ENCODE peak calls at places on chromosomes 5 and 9, in six cellular contexts. One of them, this sample, is unnamed.

GRCh38 chr9:101486693-101487442 is 46.8 kb upstream of the RNF20 start:
- DNase-seq in cardiac muscle cell: peak; percentile 64
- DNase-seq in lung: peak; percentile 34
- DNase-seq in IMR-90: peak; percentile 54
- DNase-seq in GM12878: no peak
- DNase-seq in mesenchymal stem cell: peak; percentile 72
- DNase-seq in this sample: no peak

GRCh38 chr5:71528206-71528605 is 58.9 kb upstream of the MCCC2 start:
- DNase-seq in lung: no peak
- DNase-seq in cardiac muscle cell: no peak
- DNase-seq in IMR-90: peak; percentile 46
- DNase-seq in GM12878: no peak
- DNase-seq in mesenchymal stem cell: peak; percentile 12
- DNase-seq in this sample: no peak

GRCh38 chr9:105146677-105147076 is 97.8 kb upstream of the SLC44A1 start:
- DNase-seq in mesenchymal stem cell: peak; percentile 28
- DNase-seq in GM12878: no peak
- DNase-seq in IMR-90: no peak
- DNase-seq in lung: no peak
- DNase-seq in cardiac muscle cell: no peak
- DNase-seq in this sample: no peak

GRCh38 chr5:151675225-151675955 is 11.3 kb downstream of the SPARC start:
- DNase-seq in lung: no peak
- DNase-seq in mesenchymal stem cell: peak; percentile 73
- DNase-seq in GM12878: no peak
- DNase-seq in IMR-90: peak; percentile 75
- DNase-seq in cardiac muscle cell: no peak
- DNase-seq in this sample: no peak

GRCh38 chr9:79264511-79265448 is 307.0 kb upstream of the TLE4 start:
- DNase-seq in GM12878: no peak
- DNase-seq in cardiac muscle cell: no peak
- DNase-seq in mesenchymal stem cell: peak; percentile 15
- DNase-seq in IMR-90: no peak
- DNase-seq in lung: no peak
- DNase-seq in this sample: no peak

GRCh38 chr9:132546148-132547051 is 36.0 kb upstream of the BARHL1 start:
- DNase-seq in mesenchymal stem cell: peak; percentile 49
- DNase-seq in IMR-90: no peak
- DNase-seq in GM12878: no peak
- DNase-seq in lung: no peak
- DNase-seq in cardiac muscle cell: peak; percentile 71
- DNase-seq in this sample: no peak

GRCh38 chr9:90964101-90965020 is 162.7 kb downstream of the SYK start:
- DNase-seq in lung: peak; percentile 72
- DNase-seq in GM12878: no peak
- DNase-seq in cardiac muscle cell: no peak
- DNase-seq in IMR-90: no peak
- DNase-seq in mesenchymal stem cell: peak; percentile 54
- DNase-seq in this sample: no peak

GRCh38 chr5:113345261-113345940 is 89.4 kb downstream of the TSSK1B start:
- DNase-seq in GM12878: no peak
- DNase-seq in mesenchymal stem cell: peak; percentile 20
- DNase-seq in lung: no peak
- DNase-seq in cardiac muscle cell: no peak
- DNase-seq in IMR-90: peak; percentile 83
- DNase-seq in this sample: no peak

GRCh38 chr9:132673355-132673754 is 3.1 kb downstream of the GTF3C4 start:
- DNase-seq in IMR-90: peak; percentile 43
- DNase-seq in mesenchymal stem cell: peak; percentile 53
- DNase-seq in GM12878: no peak
- DNase-seq in lung: no peak
- DNase-seq in cardiac muscle cell: peak; percentile 8
- DNase-seq in this sample: no peak

GRCh38 chr5:124790261-124790894 is 43.9 kb upstream of the ZNF608 start:
- DNase-seq in GM12878: no peak
- DNase-seq in IMR-90: peak; percentile 55
- DNase-seq in lung: no peak
- DNase-seq in cardiac muscle cell: no peak
- DNase-seq in mesenchymal stem cell: peak; percentile 33
- DNase-seq in this sample: no peak

GRCh38 chr5:33310471-33310870 is 130.3 kb upstream of the TARS1 start:
- DNase-seq in cardiac muscle cell: no peak
- DNase-seq in lung: no peak
- DNase-seq in GM12878: no peak
- DNase-seq in mesenchymal stem cell: peak; percentile 34
- DNase-seq in IMR-90: peak; percentile 95
- DNase-seq in this sample: no peak

GRCh38 chr9:35499029-35499700 is 9.3 kb downstream of the RUSC2 start:
- DNase-seq in mesenchymal stem cell: no peak
- DNase-seq in cardiac muscle cell: no peak
- DNase-seq in GM12878: no peak
- DNase-seq in IMR-90: no peak
- DNase-seq in lung: no peak
- DNase-seq in this sample: no peak

GRCh38 chr9:35771079-35771441 is 17.0 kb upstream of the MSMP start:
- DNase-seq in GM12878: no peak
- DNase-seq in cardiac muscle cell: no peak
- DNase-seq in IMR-90: no peak
- DNase-seq in lung: no peak
- DNase-seq in mesenchymal stem cell: no peak
- DNase-seq in this sample: no peak

GRCh38 chr5:132204736-132205135 is 22.9 kb downstream of the P4HA2 start:
- DNase-seq in mesenchymal stem cell: no peak
- DNase-seq in GM12878: no peak
- DNase-seq in lung: no peak
- DNase-seq in cardiac muscle cell: no peak
- DNase-seq in IMR-90: no peak
- DNase-seq in this sample: no peak

GRCh38 chr5:174727794-174728662 is 3.6 kb downstream of the MSX2 start:
- DNase-seq in mesenchymal stem cell: no peak
- DNase-seq in IMR-90: no peak
- DNase-seq in GM12878: no peak
- DNase-seq in cardiac muscle cell: no peak
- DNase-seq in lung: no peak
- DNase-seq in this sample: no peak

GRCh38 chr9:86732514-86732913 is 214.8 kb downstream of the GAS1 start:
- DNase-seq in GM12878: no peak
- DNase-seq in cardiac muscle cell: no peak
- DNase-seq in lung: no peak
- DNase-seq in mesenchymal stem cell: no peak
- DNase-seq in IMR-90: peak; percentile 92
- DNase-seq in this sample: no peak

GRCh38 chr9:89996106-89996505 is 391.3 kb downstream of the GADD45G start:
- DNase-seq in mesenchymal stem cell: no peak
- DNase-seq in IMR-90: no peak
- DNase-seq in cardiac muscle cell: no peak
- DNase-seq in lung: no peak
- DNase-seq in GM12878: no peak
- DNase-seq in this sample: no peak

GRCh38 chr5:127228540-127229184 is 61.9 kb upstream of the MEGF10 start:
- DNase-seq in cardiac muscle cell: peak; percentile 10
- DNase-seq in GM12878: no peak
- DNase-seq in lung: no peak
- DNase-seq in mesenchymal stem cell: peak; percentile 24
- DNase-seq in IMR-90: no peak
- DNase-seq in this sample: no peak

GRCh38 chr5:24742334-24742733 is 97.6 kb upstream of the CDH10 start:
- DNase-seq in cardiac muscle cell: no peak
- DNase-seq in IMR-90: no peak
- DNase-seq in GM12878: no peak
- DNase-seq in lung: no peak
- DNase-seq in mesenchymal stem cell: peak; percentile 21
- DNase-seq in this sample: no peak

DNA sequence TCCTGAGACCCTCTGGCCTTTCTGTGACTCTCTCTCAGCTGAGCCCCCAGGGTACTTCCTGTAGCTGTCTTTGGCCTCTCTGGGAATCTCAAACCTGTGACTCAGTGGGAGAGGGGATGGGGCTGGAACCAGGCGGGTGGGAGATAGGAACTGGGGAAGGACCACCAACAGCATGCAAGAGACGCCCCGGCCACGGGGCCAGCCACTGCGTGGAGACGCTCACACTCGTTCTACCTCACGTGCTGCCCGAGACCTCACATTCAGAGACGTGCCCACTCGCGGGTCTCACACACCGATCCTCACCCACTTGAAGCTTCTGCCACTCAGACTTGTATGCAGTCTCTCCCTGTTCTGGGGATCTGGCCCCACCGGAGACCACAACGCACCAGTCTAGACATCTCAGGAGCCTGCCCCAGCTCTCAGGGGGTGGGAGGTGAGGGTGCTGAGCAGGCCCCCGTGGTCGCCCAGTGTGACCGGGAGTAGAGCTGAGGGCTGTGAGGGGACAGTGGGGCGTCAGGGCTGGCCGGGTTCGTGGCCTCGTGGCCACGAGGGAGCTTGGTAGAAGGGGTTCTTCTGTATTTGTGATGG is 13.8 kb downstream of the GPRIN1 start:
- DNase-seq in IMR-90: no peak
- DNase-seq in mesenchymal stem cell: no peak
- DNase-seq in GM12878: no peak
- DNase-seq in lung: no peak
- DNase-seq in cardiac muscle cell: no peak
- DNase-seq in this sample: no peak
- H3K4me3 ChIP-seq in IMR-90: no peak overlapping the region
- H3K4me3 ChIP-seq in mesenchymal stem cell: no peak overlapping the region
- H3K4me3 ChIP-seq in GM12878: no peak overlapping the region
- H3K4me3 ChIP-seq in lung: no peak overlapping the region
- H3K4me3 ChIP-seq in cardiac muscle cell: no peak overlapping the region
- H3K4me3 ChIP-seq in this sample: peak overlapping the region; percentile 37

DNA sequence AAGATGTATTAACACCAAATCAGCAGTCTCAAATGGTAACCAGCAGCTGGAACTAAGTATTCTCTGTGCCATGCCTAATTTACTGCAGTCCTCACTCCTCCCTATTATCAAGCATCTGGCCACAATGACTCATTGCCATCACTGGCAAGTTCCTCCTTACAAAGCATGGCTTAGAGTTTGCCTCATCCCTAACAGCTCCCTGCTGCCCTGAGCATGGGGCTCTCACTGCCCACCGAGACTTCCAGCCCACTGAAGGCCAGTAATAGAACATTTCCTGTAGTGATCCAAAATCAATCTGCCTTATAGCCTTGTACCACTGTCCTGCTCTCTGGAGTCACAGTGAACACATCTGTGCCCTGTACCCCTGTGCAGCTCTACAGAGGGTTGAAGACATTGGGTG is 211.9 kb upstream of the TRIM32 start:
- DNase-seq in lung: no peak
- DNase-seq in GM12878: no peak
- DNase-seq in cardiac muscle cell: no peak
- DNase-seq in IMR-90: peak; percentile 55
- DNase-seq in mesenchymal stem cell: peak; percentile 25
- DNase-seq in this sample: no peak
- H3K27ac ChIP-seq in lung: no peak overlapping the region
- H3K27ac ChIP-seq in GM12878: no peak overlapping the region
- H3K27ac ChIP-seq in cardiac muscle cell: no peak overlapping the region
- H3K27ac ChIP-seq in IMR-90: no peak overlapping the region
- H3K27ac ChIP-seq in mesenchymal stem cell: no peak overlapping the region
- H3K27ac ChIP-seq in this sample: no peak overlapping the region

GRCh38 chr5:178143246-178143645 is 10.4 kb downstream of the NHP2 start:
- DNase-seq in IMR-90: no peak
- DNase-seq in GM12878: no peak
- DNase-seq in mesenchymal stem cell: no peak
- DNase-seq in cardiac muscle cell: no peak
- DNase-seq in lung: no peak
- DNase-seq in this sample: no peak
- H3K36me3 ChIP-seq in IMR-90: peaks cover 40% of the 10 kb centered on the region
- H3K36me3 ChIP-seq in GM12878: peaks cover 39% of the 10 kb centered on the region
- H3K36me3 ChIP-seq in mesenchymal stem cell: peaks cover 70% of the 10 kb centered on the region
- H3K36me3 ChIP-seq in cardiac muscle cell: peaks cover 35% of the 10 kb centered on the region
- H3K36me3 ChIP-seq in lung: peaks cover 46% of the 10 kb centered on the region
- H3K36me3 ChIP-seq in this sample: peaks cover 26% of the 10 kb centered on the region

GRCh38 chr9:127558581-127559246 is 53.4 kb upstream of the STXBP1 start:
- DNase-seq in cardiac muscle cell: peak; percentile 55
- DNase-seq in IMR-90: no peak
- DNase-seq in GM12878: no peak
- DNase-seq in mesenchymal stem cell: peak; percentile 62
- DNase-seq in lung: no peak
- DNase-seq in this sample: no peak
- H3K4me3 ChIP-seq in cardiac muscle cell: no peak overlapping the region
- H3K4me3 ChIP-seq in IMR-90: no peak overlapping the region
- H3K4me3 ChIP-seq in GM12878: no peak overlapping the region
- H3K4me3 ChIP-seq in mesenchymal stem cell: no peak overlapping the region
- H3K4me3 ChIP-seq in lung: no peak overlapping the region
- H3K4me3 ChIP-seq in this sample: no peak overlapping the region

GRCh38 chr5:100901851-100902341 is 1.2 kb downstream of the ST8SIA4 start:
- DNase-seq in GM12878: no peak
- DNase-seq in mesenchymal stem cell: no peak
- DNase-seq in cardiac muscle cell: peak; percentile 13
- DNase-seq in IMR-90: no peak
- DNase-seq in lung: peak; percentile 54
- DNase-seq in this sample: peak; percentile 55
- H3K27ac ChIP-seq in GM12878: peak overlapping the region; percentile 98
- H3K27ac ChIP-seq in mesenchymal stem cell: no peak overlapping the region
- H3K27ac ChIP-seq in cardiac muscle cell: no peak overlapping the region
- H3K27ac ChIP-seq in IMR-90: no peak overlapping the region
- H3K27ac ChIP-seq in lung: peak overlapping the region; percentile 78
- H3K27ac ChIP-seq in this sample: peak overlapping the region; percentile 86

DNA sequence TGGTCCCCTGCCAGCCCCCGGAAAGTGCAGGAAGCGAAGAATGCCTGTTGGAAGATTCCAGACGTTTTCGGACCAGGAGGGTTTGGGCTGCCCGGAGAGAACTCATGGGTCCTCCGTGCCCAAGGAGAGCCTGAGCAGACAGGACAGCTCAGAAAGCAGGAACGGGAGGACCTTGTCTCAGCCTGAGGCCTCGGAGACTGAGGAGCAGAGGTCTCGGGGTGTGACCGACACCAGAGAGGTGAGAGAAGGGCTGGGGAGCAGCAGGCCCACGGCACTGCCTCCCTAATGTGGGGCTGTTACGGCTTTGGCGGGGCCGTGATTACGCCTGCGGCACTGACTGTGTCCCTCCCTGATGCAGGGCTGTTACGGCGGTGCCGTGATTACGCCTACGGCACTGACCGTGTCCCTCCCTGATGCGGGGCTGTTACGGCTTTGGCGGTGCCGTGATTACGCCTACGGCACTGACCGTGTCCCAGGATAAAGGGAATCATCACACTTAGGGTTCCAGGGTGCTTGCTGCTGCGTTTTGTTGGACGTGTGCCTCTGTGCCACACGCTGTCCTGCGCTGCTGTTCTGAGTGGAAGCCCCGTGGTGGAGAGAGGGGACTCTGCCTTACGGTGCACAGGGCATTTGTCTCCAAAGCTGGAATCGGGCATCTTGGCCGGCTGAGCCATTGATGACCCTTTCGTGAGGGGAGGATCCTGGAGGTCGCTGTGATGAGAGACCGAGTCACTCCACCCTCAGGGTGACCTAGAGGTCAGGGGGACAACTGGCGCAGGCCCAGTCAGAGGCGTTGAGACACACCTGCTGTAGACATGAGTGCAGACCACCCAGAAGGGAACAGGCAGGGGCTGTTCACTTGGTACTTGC is 25.7 kb downstream of the CEP72 start:
- DNase-seq in lung: no peak
- DNase-seq in mesenchymal stem cell: no peak
- DNase-seq in GM12878: no peak
- DNase-seq in IMR-90: no peak
- DNase-seq in cardiac muscle cell: no peak
- DNase-seq in this sample: no peak
- H3K36me3 ChIP-seq in lung: peaks cover 63% of the 10 kb centered on the region
- H3K36me3 ChIP-seq in mesenchymal stem cell: peaks cover 28% of the 10 kb centered on the region
- H3K36me3 ChIP-seq in GM12878: peaks cover 11% of the 10 kb centered on the region
- H3K36me3 ChIP-seq in IMR-90: peaks cover 22% of the 10 kb centered on the region
- H3K36me3 ChIP-seq in cardiac muscle cell: peaks cover 23% of the 10 kb centered on the region
- H3K36me3 ChIP-seq in this sample: peaks cover 21% of the 10 kb centered on the region

This sample was measured in CD8-positive, alpha-beta memory T cell.